ENCODE peak calls at places on chromosomes 3 and 15, in eight cellular contexts. T is T-helper 9 cell; E is GDM1; O is activated T-helper 9 cell treated with anti-CD3 and anti-CD28 coated beads, Interleukin-2, amount 50 U/mL, for 16 hours; R is type B pancreatic cell; U is MV-4-11; A is activated CD8-positive, alpha-beta memory T cell treated with anti-CD3 and anti-CD28 coated beads for 48 hours; M is BJ. Y is an unnamed sample.

GRCh38 chr15:70266412-70267089 is 168.8 kb upstream of the TLE3 start:
- DNase-seq in U (peak; percentile 97), T (no peak), E (peak; percentile 68), A (no peak), R (no peak), M (no peak), O (no peak), Y (no peak)

GRCh38 chr15:72285927-72286516 is 13.7 kb upstream of the PARP6 start:
- DNase-seq in T (peak; percentile 38), E (peak; percentile 3), U (peak; percentile 23), R (no peak), O (peak; percentile 25), A (no peak), M (no peak), Y (peak; percentile 60)

GRCh38 chr3:19428729-19429128 is 280.4 kb downstream of the KCNH8 start:
- DNase-seq in M (no peak), E (no peak), A (no peak), O (no peak), R (no peak), T (no peak), U (no peak), Y (no peak)

GRCh38 chr3:83523470-83524073 is 1435.2 kb upstream of the CADM2 start:
- DNase-seq in O (no peak), T (no peak), U (peak; percentile 27), R (no peak), A (no peak), E (peak; percentile 30), M (no peak), Y (no peak)

GRCh38 chr3:117589454-117589853 is 879.9 kb downstream of the TUSC7 start:
- DNase-seq in A (no peak), T (no peak), U (no peak), M (no peak), E (no peak), R (no peak), O (no peak), Y (no peak)

GRCh38 chr15:80182611-80183210 is 29.9 kb downstream of the FAH start:
- DNase-seq in E (no peak), O (no peak), R (no peak), M (peak; percentile 51), U (no peak), T (no peak), A (no peak), Y (no peak)

GRCh38 chr15:22780267-22780666 is 6.2 kb upstream of the NIPA1 start:
- DNase-seq in M (no peak), O (no peak), T (no peak), U (no peak), R (no peak), A (no peak), E (no peak), Y (no peak)

GRCh38 chr3:141386611-141387110 is 18.4 kb downstream of the ZBTB38 start:
- DNase-seq in U (no peak), E (no peak), T (no peak), O (no peak), R (no peak), M (no peak), A (no peak), Y (no peak)

GRCh38 chr3:194333212-194333980 is 17.7 kb downstream of the CPN2 start:
- DNase-seq in R (peak; percentile 95), E (no peak), M (no peak), O (peak; percentile 82), T (peak; percentile 88), U (no peak), A (peak; percentile 91), Y (peak; percentile 89)

GRCh38 chr3:194097141-194097880 is 38.6 kb upstream of the HES1 start:
- DNase-seq in R (no peak), U (no peak), A (no peak), T (no peak), E (no peak), O (no peak), M (no peak), Y (no peak)